ENCODE peak calls at places on chromosomes 16 and 17, in six cellular contexts. J is RWPE2, P is left lung, W is WERI-Rb-1, Y is GM06990, A is fibroblast of the aortic adventitia. U is an unnamed sample.

GRCh38 chr17:40458001-40458791 is 14.9 kb downstream of the IGFBP4 start:
- DNase-seq in J (no peak), W (no peak), Y (no peak), P (no peak), A (peak), U (no peak)

GRCh38 chr17:73820686-73821448 is 176.6 kb upstream of the SDK2 start:
- DNase-seq in P (no peak), Y (no peak), J (peak), W (peak), A (no peak), U (no peak)

GRCh38 chr17:19664821-19665181 is 16.2 kb downstream of the ALDH3A2 start:
- DNase-seq in W (no peak), A (no peak), P (no peak), J (no peak), Y (no peak), U (no peak)

GRCh38 chr17:10730956-10731879 is 1.4 kb upstream of the TMEM220 start:
- DNase-seq in Y (no peak), W (no peak), A (no peak), J (no peak), P (no peak), U (no peak)

GRCh38 chr17:49341356-49341755 is 20.7 kb downstream of the ZNF652 start:
- DNase-seq in A (peak), W (no peak), Y (no peak), P (no peak), J (no peak), U (no peak)

GRCh38 chr17:41982026-41982989 is 15.7 kb downstream of the CNP start:
- DNase-seq in A (no peak), J (no peak), W (no peak), Y (no peak), P (no peak), U (no peak)

GRCh38 chr16:57663917-57664661 is 4.0 kb upstream of the ADGRG3 start:
- DNase-seq in W (no peak), A (no peak), Y (no peak), J (no peak), P (no peak), U (no peak)

GRCh38 chr17:71919181-71919580 is 201.6 kb upstream of the SOX9 start:
- DNase-seq in Y (no peak), P (no peak), W (no peak), A (no peak), J (no peak), U (no peak)

GRCh38 chr17:64778367-64779290 is 116.5 kb upstream of the SMURF2 start:
- DNase-seq in A (no peak), W (no peak), J (no peak), P (no peak), Y (peak), U (peak)

GRCh38 chr16:58026139-58026704 is 668 bp downstream of the MMP15 start:
- DNase-seq in W (peak), P (no peak), J (no peak), Y (peak), A (peak), U (peak)

GRCh38 chr17:11461993-11462548 is 136.2 kb upstream of the DNAH9 start:
- DNase-seq in A (no peak), P (no peak), J (no peak), W (no peak), Y (no peak), U (no peak)

GRCh38 chr17:6470751-6471521 is 26.7 kb downstream of the PIMREG start:
- DNase-seq in J (no peak), P (no peak), W (no peak), Y (no peak), A (no peak), U (no peak)

GRCh38 chr16:68412061-68412460 is 36.2 kb downstream of the SMPD3 start:
- DNase-seq in W (no peak), P (peak), J (no peak), A (no peak), Y (no peak), U (no peak)

GRCh38 chr17:27455914-27456680 is at the start of gene KSR1:
- DNase-seq in Y (peak), P (peak), A (peak), J (peak), W (peak), U (peak)
- TF ChIP-seq CTCF in Y (peak), P (no peak), A (peak), J (peak), W (peak), U (peak)

DNA sequence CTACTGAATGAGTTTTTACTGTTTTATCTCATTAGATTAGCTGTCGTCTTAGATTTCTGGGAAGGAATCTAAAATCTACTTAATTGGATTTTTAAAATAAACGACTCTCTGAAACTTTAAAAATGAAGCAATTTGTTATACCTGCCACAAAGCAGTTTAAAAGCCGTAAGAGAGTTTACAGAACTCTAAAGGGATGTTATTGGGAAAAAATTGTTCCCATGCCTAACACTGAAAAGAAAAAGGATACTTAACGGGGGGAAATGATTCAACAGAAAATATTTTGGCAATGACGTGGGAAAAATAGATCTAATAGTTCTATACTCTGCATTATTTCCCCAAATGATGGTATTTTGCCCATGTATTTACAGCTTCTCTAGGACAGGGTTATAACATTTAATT is 27.0 kb downstream of the ARHGAP17 start:
- DNase-seq in W (no peak), A (peak), Y (no peak), J (no peak), P (no peak), U (no peak)
- TF ChIP-seq CTCF in W (no peak), A (no peak), Y (no peak), J (no peak), P (no peak), U (no peak)

GRCh38 chr17:69723741-69724140 is 309.2 kb downstream of the MAP2K6 start:
- DNase-seq in A (no peak), J (no peak), Y (no peak), P (no peak), W (no peak), U (no peak)
- TF ChIP-seq CTCF in A (peak), J (peak), Y (no peak), P (no peak), W (peak), U (no peak)

GRCh38 chr16:3096362-3096761 is 2.7 kb downstream of the ZSCAN10 start:
- DNase-seq in A (no peak), J (no peak), Y (no peak), P (no peak), W (no peak), U (peak)

GRCh38 chr16:3098459-3099394 is at the start of gene ZSCAN10:
- DNase-seq in W (no peak), A (no peak), Y (no peak), J (no peak), P (no peak), U (no peak)

GRCh38 chr16:3094289-3095027 is 4.6 kb downstream of the ZSCAN10 start:
- DNase-seq in J (no peak), A (peak), P (no peak), W (peak), Y (no peak), U (peak)

GRCh38 chr16:3097266-3097665 is 1.8 kb downstream of the ZSCAN10 start:
- DNase-seq in Y (no peak), A (no peak), J (no peak), W (no peak), P (no peak), U (no peak)

DNA sequence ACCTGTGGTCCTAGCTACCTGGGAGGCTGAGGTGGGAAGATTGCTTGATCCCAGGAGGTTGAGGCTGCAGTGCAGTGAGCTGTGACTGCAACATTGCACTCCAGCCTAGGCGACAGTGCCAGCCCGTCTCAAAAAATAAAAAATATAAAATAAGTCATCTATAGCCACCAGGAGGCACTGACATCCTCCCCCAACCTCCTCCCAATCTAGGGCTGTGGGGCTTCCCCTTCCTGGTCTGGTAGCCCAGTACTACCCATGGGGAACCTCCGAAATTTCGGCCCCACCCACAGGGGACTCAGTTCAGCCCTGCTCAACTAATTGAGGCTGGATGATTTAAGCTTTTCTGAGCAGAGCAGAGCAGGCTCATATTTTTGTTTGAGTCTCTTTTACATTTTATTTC is 3.2 kb downstream of the ZSCAN10 start:
- DNase-seq in Y (peak), J (no peak), W (no peak), P (peak), A (no peak), U (peak)
- TF ChIP-seq CTCF in Y (peak), J (no peak), W (no peak), P (no peak), A (peak), U (peak)

U was measured in GM20000.